ENCODE peak calls at places on chromosomes 12 and 14, in nine cellular contexts. W is AG08396; C is stimulated activated naive B cell treated with anti-CD40 and anti-IgM and Interleukin-4, amounts not matched to agents 10 μg/mL and 1 μg/mL and 100 μg/mL, for 72 hours; R is upper lobe of right lung; E is mesothelial cell of epicardium; Y is neural progenitor cell; V is lower lobe of right lung; N is D341Med; P is endothelial cell of umbilical vein. I is an unnamed sample.

GRCh38 chr12:2494490-2495192 is 300.1 kb upstream of the FKBP4 start:
- DNase-seq in W (peak; percentile 14), C (no peak), R (no peak), E (no peak), Y (no peak), V (no peak), N (no peak), P (no peak), I (no peak)

GRCh38 chr14:101072945-101073597 is 169.5 kb upstream of the RTL1 start:
- DNase-seq in W (peak; percentile 70), C (peak; percentile 77), R (peak; percentile 66), E (peak; percentile 78), Y (peak; percentile 65), V (no peak), N (peak; percentile 27), P (peak; percentile 99), I (peak; percentile 87)

GRCh38 chr14:94581127-94581999 is at the start of gene SERPINA5:
- DNase-seq in W (no peak), C (no peak), R (peak; percentile 67), E (no peak), Y (peak; percentile 50), V (no peak), N (no peak), P (peak; percentile 31), I (no peak)

GRCh38 chr12:99054601-99055128 is 409.6 kb downstream of the APAF1 start:
- DNase-seq in W (no peak), C (no peak), R (no peak), E (no peak), Y (no peak), V (no peak), N (no peak), P (no peak), I (no peak)

GRCh38 chr12:22541496-22541895 is 2.8 kb downstream of the C2CD5 start:
- DNase-seq in W (no peak), C (no peak), R (no peak), E (no peak), Y (no peak), V (no peak), N (no peak), P (no peak), I (no peak)

GRCh38 chr14:68282479-68283377 is 463.1 kb downstream of the RAD51B start:
- DNase-seq in W (no peak), C (peak; percentile 82), R (no peak), E (no peak), Y (no peak), V (no peak), N (no peak), P (no peak), I (no peak)

GRCh38 chr14:72888636-72889201 is 5.2 kb downstream of the DPF3 start:
- DNase-seq in W (no peak), C (no peak), R (no peak), E (no peak), Y (no peak), V (no peak), N (no peak), P (no peak), I (no peak)

GRCh38 chr12:49674318-49674985 is 32.8 kb downstream of the FMNL3 start:
- DNase-seq in W (peak; percentile 17), C (no peak), R (no peak), E (no peak), Y (no peak), V (no peak), N (no peak), P (no peak), I (no peak)

GRCh38 chr14:100241279-100241678 is 2.3 kb downstream of the YY1 start:
- DNase-seq in W (no peak), C (no peak), R (no peak), E (no peak), Y (no peak), V (no peak), N (no peak), P (peak; percentile 27), I (no peak)

GRCh38 chr12:124904306-124905098 is 9.9 kb downstream of the UBC start:
- DNase-seq in W (peak; percentile 92), C (no peak), R (peak; percentile 89), E (no peak), Y (peak; percentile 25), V (peak; percentile 87), N (no peak), P (peak; percentile 85), I (no peak)

GRCh38 chr12:122064034-122064777 is 14.3 kb upstream of the MLXIP start:
- DNase-seq in W (peak; percentile 91), C (peak; percentile 27), R (peak; percentile 81), E (peak; percentile 80), Y (peak; percentile 87), V (peak; percentile 84), N (peak; percentile 89), P (peak; percentile 95), I (peak; percentile 87)

GRCh38 chr12:95335948-95336347 is 118.3 kb downstream of the VEZT start:
- DNase-seq in W (no peak), C (no peak), R (no peak), E (no peak), Y (no peak), V (no peak), N (no peak), P (no peak), I (no peak)

GRCh38 chr14:33788116-33788515 is 162.8 kb downstream of the EGLN3 start:
- DNase-seq in W (no peak), C (no peak), R (no peak), E (no peak), Y (peak; percentile 49), V (no peak), N (no peak), P (no peak), I (no peak)

GRCh38 chr12:63876980-63877379 is 32.5 kb downstream of the SRGAP1 start:
- DNase-seq in W (no peak), C (no peak), R (no peak), E (no peak), Y (no peak), V (no peak), N (no peak), P (no peak), I (no peak)

GRCh38 chr12:116265361-116266128 is 11.9 kb downstream of the MED13L start:
- DNase-seq in W (no peak), C (no peak), R (no peak), E (no peak), Y (no peak), V (no peak), N (no peak), P (no peak), I (no peak)

GRCh38 chr12:115963030-115963480 is 314.4 kb downstream of the MED13L start:
- DNase-seq in W (peak; percentile 42), C (no peak), R (no peak), E (no peak), Y (no peak), V (no peak), N (no peak), P (no peak), I (no peak)

GRCh38 chr12:6958609-6959375 is 7.6 kb downstream of the PTPN6 start:
- DNase-seq in W (no peak), C (peak; percentile 80), R (peak; percentile 70), E (no peak), Y (no peak), V (peak; percentile 52), N (no peak), P (no peak), I (no peak)

GRCh38 chr12:66074561-66074960 is 56.0 kb downstream of the LLPH start:
- DNase-seq in W (peak; percentile 9), C (no peak), R (no peak), E (no peak), Y (no peak), V (no peak), N (no peak), P (no peak), I (no peak)

GRCh38 chr12:104220931-104221330 is 5.4 kb downstream of the TXNRD1 start:
- DNase-seq in W (no peak), C (no peak), R (no peak), E (no peak), Y (no peak), V (no peak), N (no peak), P (no peak), I (no peak)

GRCh38 chr14:24145219-24145618 is 1.2 kb downstream of the PSME2 start:
- DNase-seq in W (no peak), C (no peak), R (no peak), E (no peak), Y (no peak), V (no peak), N (no peak), P (no peak), I (no peak)

GRCh38 chr12:81167694-81168093 is 89.8 kb downstream of the ACSS3 start:
- DNase-seq in W (no peak), C (no peak), R (no peak), E (no peak), Y (no peak), V (no peak), N (no peak), P (peak; percentile 19), I (no peak)

GRCh38 chr14:50887476-50887875 is 15.6 kb downstream of the ABHD12B start:
- DNase-seq in W (no peak), C (no peak), R (no peak), E (no peak), Y (no peak), V (no peak), N (no peak), P (no peak), I (no peak)

GRCh38 chr14:101235872-101236221 is 325.4 kb upstream of the DIO3 start:
- DNase-seq in W (no peak), C (no peak), R (no peak), E (peak; percentile 21), Y (no peak), V (no peak), N (no peak), P (no peak), I (no peak)

GRCh38 chr14:36676236-36676635 is 14.6 kb downstream of the PAX9 start:
- DNase-seq in W (no peak), C (no peak), R (no peak), E (no peak), Y (peak; percentile 59), V (no peak), N (no peak), P (no peak), I (no peak)

GRCh38 chr12:63098851-63099250 is 52.1 kb downstream of the AVPR1A start:
- DNase-seq in W (no peak), C (no peak), R (no peak), E (no peak), Y (peak; percentile 5), V (no peak), N (no peak), P (no peak), I (no peak)

GRCh38 chr14:65469903-65470302 is 57.4 kb downstream of the FUT8 start:
- DNase-seq in W (no peak), C (no peak), R (no peak), E (no peak), Y (no peak), V (no peak), N (no peak), P (no peak), I (no peak)

GRCh38 chr14:93161411-93161940 is 23.2 kb downstream of the MOAP1 start:
- DNase-seq in W (no peak), C (no peak), R (peak; percentile 26), E (no peak), Y (no peak), V (no peak), N (no peak), P (no peak), I (no peak)

GRCh38 chr12:78146365-78146772 is 315.7 kb downstream of the NAV3 start:
- DNase-seq in W (peak; percentile 6), C (no peak), R (no peak), E (no peak), Y (peak; percentile 50), V (no peak), N (peak; percentile 30), P (peak; percentile 59), I (peak; percentile 7)

GRCh38 chr12:52203126-52203921 is 11.5 kb upstream of the KRT80 start:
- DNase-seq in W (peak; percentile 51), C (peak; percentile 17), R (peak; percentile 73), E (no peak), Y (peak; percentile 31), V (peak; percentile 76), N (no peak), P (no peak), I (no peak)

GRCh38 chr12:97396989-97397388 is 65.6 kb upstream of the RMST start:
- DNase-seq in W (no peak), C (no peak), R (no peak), E (no peak), Y (peak; percentile 87), V (no peak), N (no peak), P (no peak), I (no peak)

GRCh38 chr12:28446031-28446430 is 255.8 kb downstream of the CCDC91 start:
- DNase-seq in W (no peak), C (no peak), R (no peak), E (no peak), Y (no peak), V (no peak), N (no peak), P (no peak), I (no peak)